ENCODE peak calls at places on chromosome 20, in seven cellular contexts. Y is H1, R is K562, T is stomach, Z is GM12878, K is transverse colon, Q is SK-N-SH. N is an unnamed sample.

GRCh38 chr20:52306477-52306876 is 114.9 kb upstream of the ZFP64 start:
- DNase-seq in Q (no peak), R (no peak), Y (no peak), T (no peak), K (no peak), Z (no peak), N (no peak)

GRCh38 chr20:20593447-20594170 is 118.8 kb downstream of the RALGAPA2 start:
- DNase-seq in Z (no peak), R (peak; percentile 4), Q (peak; percentile 49), T (no peak), K (no peak), Y (peak; percentile 61), N (no peak)

GRCh38 chr20:34403063-34403827 is 40.2 kb downstream of the ITCH start:
- DNase-seq in K (no peak), R (no peak), Q (no peak), Z (no peak), T (no peak), Y (no peak), N (no peak)

GRCh38 chr20:6311841-6312655 is 189.2 kb upstream of the FERMT1 start:
- DNase-seq in Y (no peak), Z (no peak), K (no peak), T (no peak), Q (no peak), R (no peak), N (no peak)

GRCh38 chr20:17622086-17622850 is 52.4 kb downstream of the DSTN start:
- DNase-seq in R (no peak), K (peak; percentile 3), Q (peak; percentile 5), Y (no peak), T (peak; percentile 21), Z (no peak), N (no peak)

GRCh38 chr20:34636648-34637047 is 40.2 kb downstream of the PIGU start:
- DNase-seq in T (no peak), Q (no peak), Z (no peak), Y (no peak), K (no peak), R (no peak), N (no peak)

GRCh38 chr20:58627212-58628072 is 23.6 kb upstream of the STX16 start:
- DNase-seq in Y (no peak), Q (no peak), Z (no peak), T (no peak), K (no peak), R (no peak), N (no peak)

GRCh38 chr20:23145281-23145700 is 59.2 kb upstream of the CD93 start:
- DNase-seq in Y (no peak), K (peak; percentile 8), Q (no peak), T (no peak), Z (no peak), R (no peak), N (peak; percentile 80)

GRCh38 chr20:41453006-41453950 is 86.7 kb upstream of the EMILIN3 start:
- DNase-seq in Q (no peak), R (no peak), T (no peak), Y (no peak), K (no peak), Z (no peak), N (no peak)

GRCh38 chr20:25859649-25860530 is 163.2 kb upstream of the ZNF337 start:
- DNase-seq in T (peak; percentile 75), Z (no peak), K (peak; percentile 59), R (peak; percentile 35), Q (peak; percentile 77), Y (no peak), N (peak; percentile 77)

GRCh38 chr20:6045566-6045965 is 8.3 kb downstream of the LRRN4 start:
- DNase-seq in Z (no peak), Q (no peak), R (no peak), K (no peak), T (no peak), Y (no peak), N (no peak)

GRCh38 chr20:57666106-57666833 is 43.5 kb downstream of the PMEPA1 start:
- DNase-seq in T (no peak), R (no peak), K (no peak), Q (no peak), Z (no peak), Y (no peak), N (no peak)

GRCh38 chr20:20065366-20065765 is 13.0 kb downstream of the CFAP61 start:
- DNase-seq in Z (no peak), T (no peak), K (no peak), R (no peak), Q (no peak), Y (no peak), N (no peak)

GRCh38 chr20:62177307-62177706 is 5.5 kb upstream of the MTG2 start:
- DNase-seq in R (no peak), T (no peak), Z (no peak), K (no peak), Y (no peak), Q (peak; percentile 86), N (no peak)
- TF ChIP-seq EP300 in R (no peak), T (no peak), Z (no peak), K (no peak), Y (no peak), Q (no peak), N (no peak)

GRCh38 chr20:53959849-53960585 is 110.4 kb downstream of the BCAS1 start:
- DNase-seq in Z (no peak), T (no peak), Y (no peak), R (no peak), Q (no peak), K (no peak), N (no peak)

GRCh38 chr20:53958240-53958639 is 112.2 kb downstream of the BCAS1 start:
- DNase-seq in Y (no peak), R (no peak), K (no peak), Z (no peak), T (no peak), Q (no peak), N (no peak)

GRCh38 chr20:53961527-53961926 is 108.9 kb downstream of the BCAS1 start:
- DNase-seq in Y (no peak), Q (no peak), Z (no peak), R (no peak), K (no peak), T (no peak), N (no peak)

GRCh38 chr20:53962388-53962787 is 108.0 kb downstream of the BCAS1 start:
- DNase-seq in K (no peak), Z (no peak), T (no peak), R (no peak), Y (no peak), Q (no peak), N (no peak)

GRCh38 chr20:53960586-53961386 is 109.6 kb downstream of the BCAS1 start:
- DNase-seq in T (no peak), K (no peak), Q (no peak), Y (no peak), R (no peak), Z (no peak), N (no peak)
- TF ChIP-seq POLR2AphosphoS5 in T (no peak), K (no peak), Q (no peak), Y (no peak), R (no peak), Z (no peak), N (no peak)

GRCh38 chr20:62875419-62876355 is 14.1 kb upstream of the TCFL5 start:
- DNase-seq in Q (peak; percentile 93), T (peak; percentile 76), K (peak; percentile 78), R (peak; percentile 81), Y (no peak), Z (no peak), N (peak; percentile 93)
- TF ChIP-seq CTCF in Q (peak; percentile 58), T (no peak), K (peak; percentile 45), R (peak; percentile 94), Y (no peak), Z (no peak), N (peak; percentile 18)

GRCh38 chr20:10705801-10706459 is 32.1 kb upstream of the JAG1 start:
- DNase-seq in R (no peak), Z (no peak), Q (no peak), Y (no peak), K (peak; percentile 36), T (peak; percentile 73), N (no peak)
- TF ChIP-seq EP300 in R (no peak), Z (no peak), Q (no peak), Y (no peak), K (no peak), T (no peak), N (no peak)

GRCh38 chr20:50191566-50192363 is 1.1 kb downstream of the CEBPB start:
- DNase-seq in T (peak; percentile 47), Q (peak; percentile 85), Z (no peak), K (peak; percentile 55), R (peak; percentile 68), Y (peak; percentile 76), N (peak; percentile 83)

GRCh38 chr20:50192364-50193168 is 1.9 kb downstream of the CEBPB start:
- DNase-seq in Q (peak; percentile 85), Z (peak; percentile 25), K (peak; percentile 85), Y (peak; percentile 67), R (peak; percentile 58), T (peak; percentile 78), N (peak; percentile 91)

GRCh38 chr20:50194831-50195523 is 4.3 kb downstream of the CEBPB start:
- DNase-seq in K (no peak), Q (no peak), T (no peak), R (no peak), Y (no peak), Z (no peak), N (no peak)

GRCh38 chr20:50193851-50194830 is 3.5 kb downstream of the CEBPB start:
- DNase-seq in Z (no peak), R (no peak), K (no peak), T (no peak), Q (no peak), Y (no peak), N (no peak)

DNA sequence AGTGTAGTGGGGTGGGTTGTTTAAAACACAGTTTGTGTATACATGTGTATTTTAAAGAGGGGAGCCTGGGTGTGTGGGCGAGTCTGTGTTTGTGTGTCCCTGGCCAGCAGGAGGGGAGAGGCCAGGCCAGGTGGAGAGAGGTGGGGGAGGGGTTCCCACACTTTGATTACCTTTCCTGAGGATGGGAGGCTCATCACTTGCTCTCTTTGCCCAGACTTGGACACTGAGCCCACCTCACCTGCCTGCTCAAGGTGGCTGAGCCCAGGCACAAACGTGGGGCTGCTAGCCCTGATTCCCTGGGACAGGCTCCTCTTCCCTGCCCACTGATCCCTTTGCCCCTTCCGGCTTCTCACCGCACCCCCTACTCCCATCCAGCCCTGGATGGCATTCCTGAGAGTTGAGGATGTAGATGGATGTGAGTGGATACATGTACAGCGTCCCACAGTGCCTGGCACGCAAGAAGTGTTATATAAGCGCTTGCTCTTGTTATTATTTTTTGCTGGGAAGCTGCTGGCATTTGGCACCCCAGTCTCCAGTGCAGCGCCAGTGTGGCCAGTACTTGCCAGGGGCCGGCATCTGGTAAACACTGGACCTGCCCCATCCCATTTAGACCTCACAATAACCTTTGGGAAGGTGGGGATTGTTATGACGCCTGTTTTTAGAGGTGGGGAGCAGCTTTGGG is 2.7 kb downstream of the CEBPB start:
- DNase-seq in T (no peak), Z (no peak), K (no peak), Y (no peak), R (peak; percentile 60), Q (no peak), N (no peak)
- TF ChIP-seq POLR2AphosphoS5 in T (peak; percentile 6), Z (no peak), K (no peak), Y (peak; percentile 36), R (no peak), Q (no peak), N (no peak)